ENCODE peak calls at places on chromosomes 13 and 19, in seven cellular contexts. X is adrenal gland, U is ovary, E is Peyer's patch, R is brain microvascular endothelial cell, V is hepatocyte, F is heart left ventricle. P is an unnamed sample.

GRCh38 chr13:108961542-108962125 is 332.2 kb downstream of the MYO16 start:
- DNase-seq in R (no peak), F (no peak), X (no peak), V (peak; percentile 79), E (no peak), U (no peak), P (no peak)

GRCh38 chr19:45960595-45961235 is 12.9 kb downstream of the NOVA2 start:
- DNase-seq in U (no peak), V (no peak), E (no peak), X (no peak), F (no peak), R (no peak), P (peak; percentile 36)

GRCh38 chr19:46080561-46080960 is 39.8 kb upstream of the IGFL4 start:
- DNase-seq in X (no peak), F (no peak), E (no peak), V (peak; percentile 26), R (peak; percentile 98), U (no peak), P (peak; percentile 46)

GRCh38 chr13:102651892-102652291 is 43.0 kb downstream of the METTL21C start:
- DNase-seq in U (no peak), X (no peak), V (peak; percentile 22), E (no peak), F (no peak), R (peak; percentile 55), P (no peak)

GRCh38 chr19:43741075-43741840 is 13.5 kb downstream of the SMG9 start:
- DNase-seq in U (no peak), X (no peak), E (no peak), R (no peak), V (no peak), F (no peak), P (no peak)

GRCh38 chr13:113777311-113778260 is 18.6 kb downstream of the TMEM255B start:
- DNase-seq in U (no peak), E (no peak), X (no peak), V (peak; percentile 60), R (no peak), F (no peak), P (no peak)

GRCh38 chr13:42769650-42770049 is 11.7 kb upstream of the FAM216B start:
- DNase-seq in R (no peak), F (no peak), U (no peak), X (no peak), V (no peak), E (no peak), P (no peak)

GRCh38 chr13:27970382-27971235 is 1.5 kb upstream of the CDX2 start:
- DNase-seq in F (no peak), X (no peak), E (peak; percentile 67), V (no peak), R (no peak), U (no peak), P (no peak)

GRCh38 chr13:27186295-27186694 is 14.7 kb upstream of the USP12 start:
- DNase-seq in V (no peak), R (no peak), E (no peak), F (no peak), X (no peak), U (no peak), P (no peak)

GRCh38 chr13:66886248-66886647 is 343.9 kb downstream of the PCDH9 start:
- DNase-seq in E (no peak), F (no peak), R (no peak), U (no peak), V (no peak), X (no peak), P (no peak)

GRCh38 chr13:28012896-28013295 is 24.4 kb upstream of the URAD start:
- DNase-seq in R (no peak), V (no peak), U (no peak), E (no peak), X (no peak), F (no peak), P (no peak)

GRCh38 chr19:47786566-47786965 is 8.1 kb downstream of the SELENOW start:
- DNase-seq in X (no peak), V (no peak), F (no peak), E (no peak), U (no peak), R (no peak), P (no peak)

GRCh38 chr19:47445937-47446402 is 25.7 kb downstream of the SLC8A2 start:
- DNase-seq in F (peak; percentile 63), V (peak; percentile 70), U (no peak), X (peak; percentile 56), E (no peak), R (no peak), P (peak; percentile 87)

GRCh38 chr19:10070730-10071446 is 15.2 kb upstream of the SHFL start:
- DNase-seq in X (no peak), E (no peak), F (no peak), U (no peak), V (no peak), R (no peak), P (no peak)

GRCh38 chr13:100131863-100132574 is 43.1 kb downstream of the PCCA start:
- DNase-seq in V (peak; percentile 8), U (no peak), E (no peak), X (no peak), F (no peak), R (peak; percentile 96), P (no peak)

GRCh38 chr19:39500543-39500942 is 1.8 kb downstream of the DLL3 start:
- DNase-seq in V (no peak), U (no peak), F (no peak), E (no peak), R (no peak), X (no peak), P (no peak)

GRCh38 chr19:29367701-29368306 is 154.9 kb upstream of the UQCRFS1 start:
- DNase-seq in E (no peak), F (no peak), X (no peak), U (no peak), V (no peak), R (no peak), P (no peak)

GRCh38 chr19:35509861-35510625 is 3.4 kb downstream of the DMKN start:
- DNase-seq in F (peak; percentile 86), X (peak; percentile 81), U (peak; percentile 89), R (no peak), E (peak; percentile 77), V (peak; percentile 93), P (peak; percentile 77)

GRCh38 chr19:11019824-11020223 is 59.0 kb downstream of the SMARCA4 start:
- DNase-seq in F (peak; percentile 77), X (no peak), U (no peak), V (no peak), R (no peak), E (no peak), P (peak; percentile 77)

GRCh38 chr13:64239372-64239771 is 2823.7 kb upstream of the PCDH20 start:
- DNase-seq in R (no peak), X (no peak), V (no peak), U (no peak), F (no peak), E (no peak), P (no peak)

GRCh38 chr13:95246292-95247082 is 54.8 kb downstream of the ABCC4 start:
- DNase-seq in U (no peak), X (no peak), R (no peak), V (no peak), E (no peak), F (no peak), P (no peak)

DNA sequence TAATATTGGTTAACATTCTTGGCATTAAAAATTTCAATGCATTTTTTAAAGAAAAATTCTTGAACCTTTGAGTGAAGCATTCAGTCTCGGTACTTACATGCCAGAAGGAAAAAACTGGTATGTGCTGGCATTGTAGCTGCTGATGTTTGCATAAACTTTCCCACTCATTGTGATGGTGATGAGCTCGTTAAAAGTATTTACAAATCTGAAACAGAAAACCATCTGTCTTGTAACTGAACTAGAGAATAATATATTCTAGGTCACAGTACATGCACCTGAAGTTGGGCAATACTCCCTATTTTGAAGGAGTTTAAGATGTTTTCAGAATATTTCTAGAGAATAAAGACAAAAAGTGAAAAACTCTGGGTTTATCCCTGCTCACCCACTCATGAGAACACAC is 64.1 kb downstream of the SLC15A1 start:
- DNase-seq in E (no peak), F (no peak), X (no peak), U (no peak), V (no peak), R (no peak), P (no peak)
- H3K27ac ChIP-seq in E (no peak overlapping the region), F (no peak overlapping the region), X (no peak overlapping the region), U (no peak overlapping the region), V (no peak overlapping the region), R (no peak overlapping the region), P (no peak overlapping the region)

DNA sequence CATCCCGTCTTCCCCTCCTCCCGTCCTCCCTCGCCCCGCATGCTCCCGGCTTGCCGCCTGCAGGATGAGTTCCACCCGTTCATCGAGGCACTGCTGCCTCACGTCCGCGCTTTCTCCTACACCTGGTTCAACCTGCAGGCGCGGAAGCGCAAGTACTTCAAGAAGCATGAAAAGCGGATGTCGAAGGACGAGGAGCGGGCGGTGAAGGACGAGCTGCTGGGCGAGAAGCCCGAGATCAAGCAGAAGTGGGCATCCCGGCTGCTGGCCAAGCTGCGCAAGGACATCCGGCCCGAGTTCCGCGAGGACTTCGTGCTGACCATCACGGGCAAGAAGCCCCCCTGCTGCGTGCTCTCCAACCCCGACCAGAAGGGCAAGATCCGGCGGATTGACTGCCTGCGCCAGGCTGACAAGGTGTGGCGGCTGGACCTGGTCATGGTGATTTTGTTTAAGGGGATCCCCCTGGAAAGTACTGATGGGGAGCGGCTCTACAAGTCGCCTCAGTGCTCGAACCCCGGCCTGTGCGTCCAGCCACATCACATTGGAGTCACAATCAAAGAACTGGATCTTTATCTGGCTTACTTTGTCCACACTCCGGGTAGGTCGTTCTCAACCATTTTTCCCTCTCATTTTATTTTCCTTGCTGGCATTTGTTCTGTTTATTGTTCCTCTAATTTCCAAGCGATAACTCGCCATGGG is 29.8 kb downstream of the NFIX start:
- DNase-seq in E (peak; percentile 64), X (no peak), R (no peak), V (no peak), F (no peak), U (peak; percentile 58), P (no peak)
- H3K4me3 ChIP-seq in E (peak overlapping the region; percentile 0), X (no peak overlapping the region), R (peak overlapping the region; percentile 9), V (no peak overlapping the region), F (peak overlapping the region; percentile 33), U (peak overlapping the region; percentile 32), P (peak overlapping the region; percentile 19)

DNA sequence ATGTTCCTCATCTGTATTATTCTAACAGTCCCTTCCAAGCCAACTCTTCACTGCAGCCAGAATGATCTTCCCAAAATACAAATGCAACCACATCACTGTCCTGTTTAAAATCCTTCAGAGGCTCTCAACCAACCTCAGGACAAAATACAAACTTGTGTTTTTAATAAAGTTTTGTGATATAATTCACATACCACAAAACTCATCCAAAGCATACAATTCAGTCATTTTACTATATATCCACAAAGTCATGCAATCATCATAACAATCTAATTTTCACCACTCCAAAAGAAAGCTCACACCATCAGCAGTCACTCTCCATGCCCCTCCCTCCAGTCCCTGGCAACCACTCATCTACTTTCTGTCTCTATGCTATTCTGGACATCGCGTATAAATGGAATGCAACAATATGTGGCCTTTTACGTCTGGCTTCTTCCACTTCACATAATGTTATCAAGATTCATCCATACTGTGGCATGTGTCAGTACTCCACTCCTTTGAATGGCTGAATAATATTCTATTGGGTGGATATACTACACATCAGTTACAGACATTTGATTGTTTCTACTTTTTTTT is 81.7 kb upstream of the DOCK9 start:
- DNase-seq in U (no peak), R (peak; percentile 54), E (no peak), V (no peak), X (no peak), F (no peak), P (no peak)
- H3K27me3 ChIP-seq in U (no peaks in the 10 kb centered on the region), R (no peaks in the 10 kb centered on the region), E (no peaks in the 10 kb centered on the region), V (no peaks in the 10 kb centered on the region), X (no peaks in the 10 kb centered on the region), F (no peaks in the 10 kb centered on the region), P (no peaks in the 10 kb centered on the region)

GRCh38 chr19:2497186-2497585 is 21.3 kb downstream of the GADD45B start:
- DNase-seq in V (no peak), F (no peak), U (no peak), R (no peak), X (no peak), E (no peak), P (no peak)
- H3K27ac ChIP-seq in V (no peak overlapping the region), F (no peak overlapping the region), U (no peak overlapping the region), R (no peak overlapping the region), X (no peak overlapping the region), E (peak overlapping the region; percentile 92), P (no peak overlapping the region)

P was measured in testis.